ENCODE peak calls at places on chromosomes 2 and 18, in four cellular contexts. R, M, L and T are unnamed samples. For H3K4me1, the result is how much of the 10 kb centered on the place peaks cover.

GRCh38 chr2:12251121-12251520 is 465.6 kb upstream of the TRIB2 start:
- DNase-seq in R (no peak), M (no peak), L (no peak), T (no peak)

GRCh38 chr2:160932960-160933359 is 227.3 kb upstream of the TANK start:
- DNase-seq in R (no peak), M (no peak), L (no peak), T (no peak)

GRCh38 chr2:219001577-219002394 is 8.6 kb upstream of the CRYBA2 start:
- DNase-seq in R (peak), M (peak), L (no peak), T (peak)

GRCh38 chr2:219919506-219919905 is 292.1 kb downstream of the SLC4A3 start:
- DNase-seq in R (no peak), M (no peak), L (no peak), T (no peak)

GRCh38 chr2:43519711-43520221 is 76.1 kb downstream of the THADA start:
- DNase-seq in R (no peak), M (no peak), L (no peak), T (no peak)

GRCh38 chr2:130834923-130835765 is 1.6 kb upstream of the ARHGEF4 start:
- DNase-seq in R (peak), M (peak), L (no peak), T (peak)

GRCh38 chr2:69926849-69927515 is 12.1 kb downstream of the MXD1 start:
- DNase-seq in R (no peak), M (no peak), L (no peak), T (no peak)

GRCh38 chr2:41116106-41116797 is 664.4 kb upstream of the SLC8A1 start:
- DNase-seq in R (no peak), M (no peak), L (no peak), T (no peak)

GRCh38 chr2:145108385-145108784 is 588.5 kb upstream of the ZEB2 start:
- DNase-seq in R (no peak), M (no peak), L (no peak), T (no peak)

GRCh38 chr2:3446381-3446780 is 66.9 kb downstream of the TRAPPC12 start:
- DNase-seq in R (no peak), M (no peak), L (no peak), T (no peak)

GRCh38 chr18:13611616-13612110 is 114.7 kb downstream of the FAM210A start:
- DNase-seq in R (no peak), M (no peak), L (peak), T (no peak)

GRCh38 chr2:12226653-12227052 is 480.2 kb downstream of the LPIN1 start:
- DNase-seq in R (no peak), M (no peak), L (no peak), T (no peak)

GRCh38 chr18:55034742-55035141 is 75.5 kb upstream of the CCDC68 start:
- DNase-seq in R (no peak), M (no peak), L (no peak), T (no peak)

GRCh38 chr2:200380833-200381542 is 74.5 kb downstream of the SPATS2L start:
- DNase-seq in R (no peak), M (no peak), L (no peak), T (no peak)
- H3K4me1 ChIP-seq in R (half or more), M (half or more), L (under half), T (under half)

DNA sequence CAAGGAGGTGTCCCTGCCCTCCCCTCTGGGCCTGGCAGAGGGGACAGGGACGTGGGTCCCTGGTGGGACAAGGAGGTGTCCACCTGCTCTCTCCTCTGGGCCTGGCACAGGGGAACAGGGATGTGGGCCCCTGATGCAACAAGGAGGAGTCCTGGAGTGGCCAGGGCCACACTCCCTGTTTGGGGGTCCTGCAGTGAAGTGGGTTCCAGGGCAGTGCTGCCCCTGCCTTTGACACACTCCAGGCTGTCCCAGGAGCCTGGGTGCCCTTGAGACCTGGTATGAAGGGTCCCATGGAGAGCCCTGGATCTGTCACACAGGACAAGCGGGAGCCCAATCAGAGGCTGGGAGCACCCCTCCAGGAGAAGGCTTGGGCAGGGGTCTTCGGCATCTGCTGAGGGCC is 75.8 kb upstream of the GPC1 start:
- DNase-seq in R (no peak), M (peak), L (no peak), T (no peak)
- H3K4me1 ChIP-seq in R (under half), M (under half), L (under half), T (under half)

DNA sequence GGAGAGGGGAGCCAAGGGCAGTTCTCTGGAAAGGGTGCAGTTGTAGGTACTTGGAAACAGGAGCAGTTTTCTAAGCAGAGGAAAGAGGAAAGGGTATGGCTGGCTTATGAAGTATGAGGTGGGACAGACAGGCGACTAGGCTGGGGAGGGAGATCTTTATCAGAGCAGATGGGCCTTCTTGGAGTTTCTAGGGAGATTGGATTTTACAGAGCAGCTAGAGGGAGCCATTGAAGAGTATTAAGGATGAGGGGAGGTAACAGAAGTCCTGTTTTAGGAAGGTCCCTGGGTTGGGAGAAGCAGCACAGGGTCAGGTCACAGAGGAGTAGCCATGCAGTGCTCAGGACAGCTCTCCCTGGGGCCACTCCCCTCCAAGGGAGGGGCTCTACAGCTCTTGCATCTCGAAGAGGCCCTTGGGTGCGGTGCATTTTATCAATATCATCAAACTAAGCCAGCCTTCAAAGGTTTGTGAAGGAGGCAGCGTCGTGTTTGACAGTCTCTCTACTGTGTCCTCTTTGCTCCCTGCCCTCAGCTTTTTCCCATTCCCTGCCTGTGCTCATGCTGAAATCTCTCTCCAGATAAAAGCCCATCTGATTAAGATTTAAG is 154.3 kb downstream of the SETBP1 start:
- DNase-seq in R (no peak), M (no peak), L (no peak), T (no peak)
- H3K4me1 ChIP-seq in R (under half), M (under half), L (half or more), T (under half)

GRCh38 chr2:165793779-165794519 is at the start of gene GALNT3:
- DNase-seq in R (peak), M (peak), L (peak), T (peak)

GRCh38 chr2:165793161-165793778 is 777 bp downstream of the GALNT3 start:
- DNase-seq in R (no peak), M (peak), L (no peak), T (peak)

GRCh38 chr2:165796129-165796528 is 2.1 kb upstream of the GALNT3 start:
- DNase-seq in R (no peak), M (no peak), L (no peak), T (no peak)

GRCh38 chr2:165794520-165794882 is 454 bp upstream of the GALNT3 start:
- DNase-seq in R (peak), M (peak), L (peak), T (peak)

GRCh38 chr2:165795011-165795410 is 964 bp upstream of the GALNT3 start:
- DNase-seq in R (no peak), M (no peak), L (no peak), T (no peak)
- H3K4me1 ChIP-seq in R (under half), M (under half), L (under half), T (under half)

GRCh38 chr2:191637182-191638078 is 40.5 kb upstream of the NABP1 start:
- DNase-seq in R (no peak), M (no peak), L (no peak), T (no peak)
- H3K4me1 ChIP-seq in R (under half), M (under half), L (under half), T (under half)

DNA sequence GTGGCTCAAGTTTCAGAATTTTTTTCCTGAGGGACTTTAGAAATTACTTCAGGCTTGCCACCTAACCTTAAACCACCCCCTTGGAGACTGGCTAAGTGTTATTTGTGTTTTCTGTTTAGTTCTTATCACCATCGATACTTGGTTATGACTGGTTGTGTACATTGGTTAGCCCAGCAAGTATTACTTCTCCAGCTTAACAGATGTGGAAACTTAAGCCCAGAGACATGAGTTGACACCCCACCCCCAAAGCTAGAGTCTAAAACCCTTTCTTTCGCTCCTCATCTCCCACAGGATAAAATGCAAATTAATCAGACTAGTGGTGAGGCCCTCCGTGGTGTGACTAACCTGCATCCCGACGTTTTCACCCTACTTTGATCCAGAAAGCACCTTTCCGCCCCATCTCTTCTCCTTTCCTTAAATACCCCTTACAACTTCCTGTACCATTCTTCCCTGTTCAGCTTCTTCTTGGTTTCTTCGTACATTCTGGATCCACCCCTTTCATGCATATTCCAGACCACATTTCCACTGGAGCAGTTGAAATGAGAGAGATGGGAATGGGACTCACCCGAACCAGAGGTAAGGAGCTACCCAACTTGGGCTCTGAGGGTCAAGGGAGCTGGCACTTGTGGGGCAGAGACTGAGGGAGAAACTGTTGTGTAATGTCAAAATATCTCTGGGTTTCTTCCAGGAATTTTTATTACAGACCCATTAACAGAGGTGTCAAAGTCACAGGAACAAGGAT is 819 bp upstream of the MAP3K2 start:
- DNase-seq in R (no peak), M (no peak), L (no peak), T (no peak)
- H3K4me1 ChIP-seq in R (under half), M (under half), L (half or more), T (under half)

GRCh38 chr2:169590804-169591203 is 6.7 kb downstream of the PPIG start:
- DNase-seq in R (no peak), M (no peak), L (no peak), T (no peak)
- H3K4me1 ChIP-seq in R (under half), M (under half), L (under half), T (under half)

GRCh38 chr2:47303341-47304148 is 99.4 kb upstream of the MSH2 start:
- DNase-seq in R (no peak), M (no peak), L (no peak), T (no peak)
- H3K4me1 ChIP-seq in R (under half), M (under half), L (under half), T (under half)

GRCh38 chr2:193368615-193369014 is 1173.9 kb upstream of the TMEFF2 start:
- DNase-seq in R (no peak), M (no peak), L (no peak), T (no peak)

GRCh38 chr2:193373139-193373538 is 1178.4 kb upstream of the TMEFF2 start:
- DNase-seq in R (no peak), M (no peak), L (no peak), T (no peak)

DNA sequence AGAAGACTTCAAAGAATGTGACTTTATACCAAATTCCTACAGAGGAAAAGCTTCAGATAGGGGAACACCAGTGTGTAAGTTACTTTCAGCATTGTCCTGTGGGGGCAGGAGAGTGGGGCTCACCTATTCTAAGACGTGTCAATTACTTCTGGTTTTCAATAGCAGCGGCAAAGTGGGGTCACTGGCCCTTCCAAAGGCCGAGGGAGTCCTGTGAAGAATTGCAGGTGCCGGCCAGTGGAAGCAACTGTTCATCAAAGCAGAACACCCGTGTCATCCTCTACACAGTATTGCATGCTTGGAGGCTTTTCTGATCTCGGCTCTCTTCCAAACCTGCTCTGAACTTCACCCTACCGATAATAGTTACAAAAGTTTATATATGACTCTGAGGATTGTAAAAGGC is 1176.5 kb upstream of the TMEFF2 start:
- DNase-seq in R (no peak), M (no peak), L (no peak), T (no peak)
- H3K4me1 ChIP-seq in R (under half), M (under half), L (under half), T (under half)